ENCODE peak calls at places on chromosomes 11 and 22, in four cellular contexts. F, Q, C and L are unnamed samples. For H3K36me3, the result is how much of the 10 kb centered on the place peaks cover.

GRCh38 chr11:126495806-126496205 is 140.3 kb downstream of the ST3GAL4 start:
- DNase-seq in F (no peak), Q (no peak), C (no peak), L (no peak)

GRCh38 chr11:72135891-72136676 is 559 bp downstream of the FOLR3 start:
- DNase-seq in F (no peak), Q (no peak), C (no peak), L (no peak)

GRCh38 chr11:41382927-41383326 is 76.5 kb downstream of the LRRC4C start:
- DNase-seq in F (no peak), Q (no peak), C (no peak), L (no peak)

GRCh38 chr11:130832571-130833432 is 83.5 kb downstream of the SNX19 start:
- DNase-seq in F (no peak), Q (no peak), C (no peak), L (no peak)

GRCh38 chr11:108853864-108854263 is 189.0 kb downstream of the DDX10 start:
- DNase-seq in F (no peak), Q (no peak), C (no peak), L (no peak)

GRCh38 chr11:76221365-76221764 is 15.1 kb upstream of the WNT11 start:
- DNase-seq in F (no peak), Q (no peak), C (no peak), L (no peak)

GRCh38 chr22:42294034-42294985 is 23.9 kb upstream of the TCF20 start:
- DNase-seq in F (no peak), Q (peak), C (peak), L (no peak)

GRCh38 chr11:22666700-22667439 is 459 bp downstream of the GAS2 start:
- DNase-seq in F (no peak), Q (peak), C (peak), L (no peak)

GRCh38 chr22:48559647-48560388 is 1267.9 kb downstream of the BRD1 start:
- DNase-seq in F (no peak), Q (no peak), C (no peak), L (no peak)

GRCh38 chr11:316031-316701 is 2.3 kb downstream of the IFITM1 start:
- DNase-seq in F (no peak), Q (no peak), C (peak), L (no peak)

GRCh38 chr11:32531528-32531927 is 52.1 kb upstream of the EIF3M start:
- DNase-seq in F (no peak), Q (no peak), C (no peak), L (no peak)

GRCh38 chr11:102685311-102685710 is 20.3 kb downstream of the MMP27 start:
- DNase-seq in F (no peak), Q (no peak), C (no peak), L (no peak)

GRCh38 chr11:66663741-66664296 is 13.9 kb downstream of the RBM4B start:
- DNase-seq in F (no peak), Q (no peak), C (no peak), L (no peak)

GRCh38 chr11:2197771-2198520 is 26.3 kb upstream of the TH start:
- DNase-seq in F (no peak), Q (no peak), C (no peak), L (no peak)

GRCh38 chr11:57641426-57641825 is 8.3 kb downstream of the YPEL4 start:
- DNase-seq in F (no peak), Q (no peak), C (no peak), L (no peak)

GRCh38 chr11:3950996-3951662 is 95.7 kb downstream of the STIM1 start:
- DNase-seq in F (no peak), Q (no peak), C (no peak), L (no peak)

GRCh38 chr22:41286639-41287091 is 678 bp upstream of the RANGAP1 start:
- DNase-seq in F (peak), Q (no peak), C (no peak), L (no peak)

GRCh38 chr22:48154943-48155240 is 1392.4 kb downstream of the TBC1D22A start:
- DNase-seq in F (no peak), Q (no peak), C (no peak), L (no peak)

GRCh38 chr11:65621460-65621859 is 5.9 kb downstream of the PCNX3 start:
- DNase-seq in F (no peak), Q (no peak), C (no peak), L (no peak)

GRCh38 chr22:45503071-45503815 is 560 bp downstream of the FBLN1 start:
- DNase-seq in F (no peak), Q (no peak), C (no peak), L (no peak)

GRCh38 chr11:100525635-100526034 is 161.5 kb upstream of the ARHGAP42 start:
- DNase-seq in F (no peak), Q (no peak), C (no peak), L (no peak)

GRCh38 chr22:18968011-18968749 is 32.1 kb upstream of the PRODH start:
- DNase-seq in F (no peak), Q (no peak), C (peak), L (peak)

GRCh38 chr22:24233235-24233634 is 11.6 kb downstream of the GGT5 start:
- DNase-seq in F (no peak), Q (no peak), C (no peak), L (no peak)

GRCh38 chr22:31271485-31271884 is 20.8 kb downstream of the PIK3IP1 start:
- DNase-seq in F (no peak), Q (no peak), C (no peak), L (no peak)

GRCh38 chr11:114382509-114382908 is 17.8 kb downstream of the C11orf71 start:
- DNase-seq in F (no peak), Q (no peak), C (no peak), L (no peak)

GRCh38 chr22:31734512-31734911 is 15.4 kb downstream of the PRR14L start:
- DNase-seq in F (no peak), Q (no peak), C (no peak), L (no peak)

DNA sequence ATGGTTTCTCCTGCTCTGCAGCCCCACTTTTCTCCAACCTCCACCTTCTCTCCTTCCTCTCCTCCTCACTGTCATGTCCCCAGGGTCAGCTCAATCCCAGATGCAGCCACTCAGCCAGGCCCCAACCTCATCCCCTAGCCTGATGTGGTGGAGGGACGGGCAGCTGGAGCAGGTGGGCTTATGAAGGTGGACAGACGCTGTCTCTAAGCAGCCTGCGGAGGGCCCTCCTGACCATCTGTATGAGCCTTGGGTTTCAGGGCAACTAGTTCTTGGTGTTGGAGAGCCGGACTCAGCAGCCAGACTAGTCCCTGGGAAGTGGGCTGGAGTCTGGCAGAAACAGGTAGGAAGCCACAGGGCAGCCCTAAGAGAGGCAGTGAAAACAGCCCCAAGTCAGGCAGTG is 18.1 kb downstream of the CRYBB2 start:
- DNase-seq in F (no peak), Q (no peak), C (no peak), L (no peak)
- H3K27ac ChIP-seq in F (no peak), Q (no peak), C (no peak), L (no peak)

GRCh38 chr22:20058989-20059770 is 20.9 kb upstream of the DGCR8 start:
- DNase-seq in F (no peak), Q (no peak), C (no peak), L (no peak)
- H3K36me3 ChIP-seq in F (half or more), Q (half or more), C (under half), L (half or more)

GRCh38 chr11:73469401-73469800 is 93.2 kb downstream of the RELT start:
- DNase-seq in F (no peak), Q (no peak), C (no peak), L (no peak)

GRCh38 chr11:73468590-73469161 is 92.5 kb downstream of the RELT start:
- DNase-seq in F (no peak), Q (no peak), C (no peak), L (no peak)

GRCh38 chr11:73466643-73467042 is 90.4 kb downstream of the RELT start:
- DNase-seq in F (no peak), Q (no peak), C (no peak), L (no peak)

GRCh38 chr11:73465019-73465675 is 88.9 kb downstream of the RELT start:
- DNase-seq in F (no peak), Q (no peak), C (no peak), L (no peak)

GRCh38 chr11:73467505-73467904 is 91.3 kb downstream of the RELT start:
- DNase-seq in F (no peak), Q (no peak), C (no peak), L (no peak)
- H3K27ac ChIP-seq in F (no peak), Q (no peak), C (no peak), L (no peak)

DNA sequence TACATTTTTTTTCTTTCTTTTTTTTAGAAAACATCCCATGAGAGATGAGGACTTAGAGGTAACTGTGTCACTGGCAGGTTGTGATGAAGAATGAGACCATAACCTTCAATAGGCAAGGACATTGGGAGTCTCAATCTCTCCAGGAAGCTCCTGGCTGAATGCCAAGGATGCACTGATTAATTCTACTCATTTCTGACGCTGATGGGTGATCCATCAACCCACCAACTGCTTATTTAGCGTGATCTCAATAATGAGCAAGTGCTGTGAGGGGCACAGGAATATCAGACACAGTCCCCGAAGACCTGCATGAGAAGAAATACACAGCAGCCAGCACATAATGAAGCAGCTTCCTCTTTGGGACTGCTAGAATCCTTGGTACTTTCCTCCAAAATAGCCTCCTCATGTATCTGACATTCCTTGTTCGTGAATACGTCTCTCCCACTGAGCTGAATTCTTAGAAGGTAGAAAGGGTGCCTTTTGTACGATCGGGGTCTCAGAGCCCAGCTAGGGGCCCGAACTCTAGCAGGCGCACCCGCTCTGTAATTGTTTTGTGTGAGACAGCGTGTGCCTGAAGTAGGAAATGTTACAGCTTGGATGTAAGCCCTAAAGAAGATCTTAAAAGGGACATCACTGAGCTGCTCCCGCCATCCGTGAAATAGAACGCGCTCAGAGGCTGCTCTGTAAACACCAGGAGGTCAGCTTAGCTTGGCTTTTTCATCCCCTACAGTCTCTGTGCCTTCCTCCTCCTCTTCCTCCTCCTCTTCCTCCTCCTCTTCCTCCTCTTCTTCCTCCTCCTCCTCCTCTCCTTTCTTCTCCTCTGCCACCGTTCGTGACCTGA is 7.2 kb downstream of the CLMP start:
- DNase-seq in F (no peak), Q (no peak), C (no peak), L (no peak)
- H3K36me3 ChIP-seq in F (under half), Q (under half), C (under half), L (under half)

GRCh38 chr11:12064136-12064953 is 46.0 kb upstream of the MICAL2 start:
- DNase-seq in F (no peak), Q (no peak), C (no peak), L (peak)

GRCh38 chr11:12064954-12065280 is 45.5 kb upstream of the MICAL2 start:
- DNase-seq in F (no peak), Q (no peak), C (no peak), L (no peak)

GRCh38 chr11:12066056-12066798 is 44.2 kb upstream of the MICAL2 start:
- DNase-seq in F (no peak), Q (no peak), C (no peak), L (peak)

GRCh38 chr11:12069053-12069676 is 41.2 kb upstream of the MICAL2 start:
- DNase-seq in F (no peak), Q (no peak), C (no peak), L (peak)

DNA sequence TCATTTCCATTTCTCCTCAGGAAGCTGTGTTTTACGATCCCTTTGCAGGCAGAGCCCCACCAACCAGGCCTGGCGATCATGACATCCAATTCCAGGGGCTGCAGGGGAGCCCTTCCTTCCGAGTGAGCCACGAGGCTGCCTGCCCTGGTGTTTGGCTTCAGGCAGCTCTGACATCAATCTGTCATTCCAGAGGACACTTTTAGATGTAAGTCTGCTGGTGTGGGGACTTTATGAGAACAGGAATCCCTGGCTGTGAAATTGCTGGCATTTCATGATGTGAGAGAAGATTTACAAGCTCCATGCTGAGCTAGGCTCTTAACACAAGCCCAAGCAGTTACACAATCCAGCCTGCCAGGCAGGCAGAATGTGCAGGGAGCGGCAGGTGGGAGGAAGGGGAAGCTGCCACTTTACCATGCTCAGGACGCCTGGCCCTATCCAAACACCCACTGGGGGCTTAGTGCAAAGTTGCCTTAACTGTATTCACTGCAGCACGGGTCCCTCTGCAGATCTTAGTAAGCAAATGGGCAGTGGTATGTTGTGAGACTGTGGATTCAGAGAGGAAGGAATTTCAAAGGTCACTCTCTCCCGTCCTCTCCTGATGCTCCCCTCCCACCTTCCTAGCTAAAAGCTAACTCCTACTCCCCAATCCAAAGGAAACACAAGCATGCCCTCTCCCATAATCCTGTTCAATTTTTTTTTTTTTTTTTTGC is 43.4 kb upstream of the MICAL2 start:
- DNase-seq in F (peak), Q (no peak), C (no peak), L (peak)
- H3K27ac ChIP-seq in F (peak), Q (peak), C (no peak), L (peak)

GRCh38 chr22:26781062-26781461 is 123.7 kb downstream of the MIAT start:
- DNase-seq in F (no peak), Q (no peak), C (no peak), L (no peak)

GRCh38 chr22:26779108-26779507 is 121.7 kb downstream of the MIAT start:
- DNase-seq in F (no peak), Q (no peak), C (no peak), L (no peak)

GRCh38 chr22:26781591-26781990 is 124.2 kb downstream of the MIAT start:
- DNase-seq in F (no peak), Q (no peak), C (no peak), L (no peak)

GRCh38 chr22:26778372-26778771 is 121.0 kb downstream of the MIAT start:
- DNase-seq in F (no peak), Q (no peak), C (no peak), L (no peak)

GRCh38 chr22:26779929-26780328 is 122.5 kb downstream of the MIAT start:
- DNase-seq in F (no peak), Q (no peak), C (no peak), L (no peak)
- H3K36me3 ChIP-seq in F (under half), Q (under half), C (under half), L (half or more)

GRCh38 chr11:64333556-64333955 is 6.4 kb upstream of the CCDC88B start:
- DNase-seq in F (no peak), Q (no peak), C (no peak), L (no peak)

GRCh38 chr11:64331569-64332371 is 8.2 kb upstream of the CCDC88B start:
- DNase-seq in F (peak), Q (peak), C (peak), L (no peak)

GRCh38 chr11:64327993-64328392 is 10.1 kb downstream of the PRDX5 start:
- DNase-seq in F (no peak), Q (no peak), C (no peak), L (no peak)

GRCh38 chr11:64327338-64327737 is 9.4 kb downstream of the PRDX5 start:
- DNase-seq in F (no peak), Q (no peak), C (no peak), L (no peak)

GRCh38 chr11:64330888-64331287 is 9.1 kb upstream of the CCDC88B start:
- DNase-seq in F (no peak), Q (no peak), C (no peak), L (no peak)
- H3K27ac ChIP-seq in F (no peak), Q (no peak), C (no peak), L (no peak)

DNA sequence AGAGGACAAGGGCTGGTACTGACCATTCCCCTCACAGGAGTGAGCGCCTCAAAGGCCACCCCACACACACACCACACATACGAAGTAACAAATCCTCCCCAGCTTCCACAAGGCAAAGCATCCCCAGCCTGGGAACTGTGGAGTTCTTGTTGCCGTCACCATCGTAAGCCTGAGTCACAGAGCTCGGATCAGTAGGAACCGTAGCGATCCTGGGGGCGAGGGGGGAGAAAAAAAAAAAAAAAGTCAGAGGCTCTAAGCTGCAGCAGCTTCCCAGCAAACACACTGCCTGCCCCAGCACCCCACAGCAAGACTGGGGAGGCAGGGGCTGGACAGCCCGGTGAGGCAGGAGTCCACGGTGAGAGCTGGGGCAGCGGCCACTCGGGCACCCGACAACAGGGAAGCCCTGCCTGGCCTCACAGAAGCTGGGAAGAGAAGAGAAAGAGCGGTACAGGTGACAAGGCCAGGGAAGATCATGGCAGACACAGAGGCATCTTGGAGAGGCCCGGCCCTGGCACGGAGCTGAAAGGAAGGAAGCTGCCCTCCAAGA is 11.3 kb downstream of the ARFGAP2 start:
- DNase-seq in F (no peak), Q (no peak), C (no peak), L (no peak)
- H3K36me3 ChIP-seq in F (under half), Q (half or more), C (under half), L (half or more)

GRCh38 chr11:11845551-11845950 is 3.8 kb downstream of the USP47 start:
- DNase-seq in F (no peak), Q (no peak), C (no peak), L (no peak)
- H3K27ac ChIP-seq in F (no peak), Q (peak), C (no peak), L (peak)